ENCODE peak calls at places on chromosome 6, in five cellular contexts. L is HCT116, U is choroid plexus epithelial cell, Z is transverse colon, H is uterus. J is an unnamed sample.

GRCh38 chr6:111230351-111231077 is 143.2 kb downstream of the SLC16A10 start:
- DNase-seq in L (no peak), H (no peak), Z (no peak), U (peak; percentile 90), J (no peak)

GRCh38 chr6:138160329-138161117 is 1.2 kb upstream of the ARFGEF3 start:
- DNase-seq in U (no peak), L (no peak), H (no peak), Z (no peak), J (no peak)

GRCh38 chr6:222468-222867 is 69.8 kb upstream of the DUSP22 start:
- DNase-seq in H (no peak), U (no peak), L (no peak), Z (no peak), J (no peak)

GRCh38 chr6:92737983-92738382 is 681.4 kb downstream of the EPHA7 start:
- DNase-seq in U (no peak), L (no peak), Z (no peak), H (no peak), J (no peak)

GRCh38 chr6:166969390-166970002 is 13.1 kb upstream of the RNASET2 start:
- DNase-seq in L (no peak), Z (no peak), U (peak; percentile 33), H (no peak), J (no peak)

GRCh38 chr6:51049983-51050877 is 231.6 kb downstream of the TFAP2B start:
- DNase-seq in H (no peak), Z (no peak), U (no peak), L (no peak), J (no peak)

GRCh38 chr6:112036088-112036637 is 17.7 kb upstream of the CCN6 start:
- DNase-seq in H (no peak), U (no peak), Z (no peak), L (no peak), J (no peak)

GRCh38 chr6:127102299-127102698 is 16.2 kb upstream of the RSPO3 start:
- DNase-seq in Z (no peak), L (no peak), U (peak; percentile 91), H (no peak), J (no peak)

GRCh38 chr6:36914227-36914794 is 28.6 kb downstream of the C6orf89 start:
- DNase-seq in U (peak; percentile 63), L (peak; percentile 73), H (no peak), Z (peak; percentile 77), J (peak; percentile 67)

GRCh38 chr6:144710207-144710606 is 425.1 kb downstream of the UTRN start:
- DNase-seq in L (no peak), U (peak; percentile 81), Z (no peak), H (no peak), J (no peak)

GRCh38 chr6:108755257-108756240 is 92.7 kb upstream of the ARMC2 start:
- DNase-seq in Z (no peak), U (peak; percentile 28), H (no peak), L (no peak), J (no peak)

GRCh38 chr6:108750801-108751200 is 97.4 kb upstream of the ARMC2 start:
- DNase-seq in Z (no peak), H (no peak), U (no peak), L (no peak), J (no peak)

GRCh38 chr6:108748959-108749358 is 99.3 kb upstream of the ARMC2 start:
- DNase-seq in Z (no peak), L (no peak), U (no peak), H (no peak), J (no peak)

GRCh38 chr6:108752733-108753392 is 95.4 kb upstream of the ARMC2 start:
- DNase-seq in H (no peak), L (no peak), Z (no peak), U (no peak), J (no peak)

GRCh38 chr6:108751851-108752732 is 96.1 kb upstream of the ARMC2 start:
- DNase-seq in L (no peak), H (no peak), Z (no peak), U (no peak), J (no peak)
- TF ChIP-seq CTCF in L (no peak), H (no peak), Z (no peak), U (no peak), J (no peak)

DNA sequence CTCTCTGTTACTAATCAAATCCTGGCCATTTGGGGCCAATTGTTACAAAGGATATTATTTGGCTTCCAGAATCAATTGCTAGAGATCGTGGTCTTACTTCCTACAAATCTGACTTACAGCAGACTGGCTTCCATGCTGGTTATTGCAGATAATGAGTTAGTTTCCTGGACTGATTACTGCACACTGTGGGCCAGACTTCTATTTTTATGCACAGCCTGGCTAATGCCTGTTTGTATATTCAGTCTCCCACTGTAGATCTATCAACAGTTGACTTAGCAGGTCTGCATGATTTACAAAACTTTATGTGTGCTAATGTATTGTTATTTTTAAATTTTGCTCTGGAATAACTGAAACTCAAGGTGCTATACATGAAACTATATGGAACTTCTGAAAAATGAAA is 25.8 kb upstream of the FBXL4 start:
- DNase-seq in Z (no peak), L (no peak), U (no peak), H (no peak), J (no peak)
- TF ChIP-seq CTCF in Z (no peak), L (no peak), U (no peak), H (no peak), J (no peak)

GRCh38 chr6:79246891-79247290 is 12.4 kb upstream of the HMGN3 start:
- DNase-seq in L (no peak), U (no peak), H (no peak), Z (no peak), J (no peak)

GRCh38 chr6:79250559-79250958 is 16.1 kb upstream of the HMGN3 start:
- DNase-seq in U (no peak), L (no peak), H (no peak), Z (no peak), J (no peak)

GRCh38 chr6:79249136-79249535 is 14.7 kb upstream of the HMGN3 start:
- DNase-seq in U (no peak), H (no peak), L (no peak), Z (no peak), J (no peak)

DNA sequence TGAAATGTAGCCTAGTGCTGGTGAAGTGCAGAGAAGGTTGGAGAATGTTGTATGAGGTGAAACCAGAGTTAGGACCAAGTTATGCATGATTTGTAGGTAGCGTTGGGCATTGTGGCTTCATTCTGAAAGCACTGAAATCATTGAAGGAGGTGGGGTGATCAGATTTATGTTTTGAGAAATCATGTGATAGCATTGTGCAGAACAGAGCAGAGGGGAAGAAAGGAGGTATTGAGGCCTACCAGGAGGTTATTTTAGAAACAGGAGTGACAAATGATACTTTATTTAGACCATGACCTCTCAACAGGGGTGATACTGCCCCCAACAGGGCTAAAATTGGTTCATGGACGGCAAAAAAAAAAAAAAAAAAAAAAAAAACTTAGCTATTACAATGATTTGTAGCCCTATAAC is 15.6 kb upstream of the HMGN3 start:
- DNase-seq in Z (no peak), H (no peak), U (no peak), L (no peak), J (no peak)
- TF ChIP-seq CTCF in Z (no peak), H (no peak), U (no peak), L (peak; percentile 12), J (peak; percentile 30)

DNA sequence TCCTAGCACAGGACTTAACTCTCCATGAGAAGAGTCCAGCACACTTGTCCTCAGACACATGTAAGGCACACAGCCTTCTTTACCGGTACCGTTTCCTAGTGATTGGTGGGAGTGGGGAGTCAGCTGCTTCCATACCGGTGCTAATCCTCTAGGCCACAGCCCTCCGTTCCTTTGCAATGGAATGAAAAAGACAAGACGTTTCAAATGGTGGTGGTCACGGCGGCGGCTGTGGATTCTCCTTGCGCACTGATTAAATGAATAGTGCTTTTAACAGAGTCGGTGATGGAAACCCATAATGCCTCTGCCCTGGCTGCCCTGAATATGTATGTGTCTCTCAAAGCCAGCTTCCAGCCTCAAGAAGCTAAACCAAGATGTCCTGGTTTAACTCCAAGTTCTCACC is 34.8 kb upstream of the GABRR1 start:
- DNase-seq in Z (no peak), U (no peak), H (no peak), L (no peak), J (no peak)
- TF ChIP-seq CTCF in Z (no peak), U (no peak), H (no peak), L (no peak), J (no peak)

GRCh38 chr6:99589907-99590493 is 16.6 kb upstream of the PRDM13 start:
- DNase-seq in H (no peak), U (no peak), Z (no peak), L (no peak), J (no peak)

GRCh38 chr6:99590728-99591672 is 15.6 kb upstream of the PRDM13 start:
- DNase-seq in Z (no peak), U (no peak), H (no peak), L (no peak), J (no peak)

GRCh38 chr6:99587792-99588191 is 18.8 kb upstream of the PRDM13 start:
- DNase-seq in H (no peak), L (no peak), U (no peak), Z (no peak), J (no peak)

GRCh38 chr6:99589290-99589672 is 17.4 kb upstream of the PRDM13 start:
- DNase-seq in Z (no peak), H (no peak), L (no peak), U (no peak), J (peak; percentile 9)

GRCh38 chr6:99588618-99589289 is 17.9 kb upstream of the PRDM13 start:
- DNase-seq in L (no peak), Z (peak; percentile 78), U (peak; percentile 51), H (peak; percentile 46), J (peak; percentile 72)
- TF ChIP-seq CTCF in L (no peak), Z (peak; percentile 47), U (peak; percentile 38), H (peak; percentile 39), J (no peak)

GRCh38 chr6:168819546-168819945 is 378.6 kb downstream of the SMOC2 start:
- DNase-seq in H (no peak), L (no peak), Z (no peak), U (no peak), J (no peak)

GRCh38 chr6:168817558-168818159 is 376.7 kb downstream of the SMOC2 start:
- DNase-seq in H (no peak), U (no peak), Z (no peak), L (no peak), J (no peak)

GRCh38 chr6:168815229-168815628 is 374.2 kb downstream of the SMOC2 start:
- DNase-seq in L (peak; percentile 4), H (no peak), U (no peak), Z (no peak), J (no peak)
- TF ChIP-seq CTCF in L (no peak), H (no peak), U (peak; percentile 6), Z (no peak), J (peak; percentile 38)

DNA sequence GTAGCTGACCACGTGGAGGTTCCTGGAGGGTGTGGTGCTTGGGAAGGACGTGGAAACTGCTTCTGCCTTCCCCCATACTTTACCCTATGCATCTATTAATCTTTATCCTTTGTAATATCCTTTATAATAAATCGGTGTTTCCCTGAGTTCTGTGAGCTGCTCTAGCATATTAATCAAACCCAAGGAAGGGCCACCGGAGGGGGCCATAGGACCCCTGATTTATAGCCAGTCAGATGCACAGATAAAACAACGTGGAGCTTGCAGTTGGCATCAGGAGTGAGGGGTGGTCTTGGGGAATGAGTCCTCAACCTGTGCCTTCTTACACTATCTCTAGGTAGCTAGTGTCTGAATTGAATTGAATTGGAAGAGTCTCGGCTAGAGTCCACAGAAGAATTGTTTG is 36.5 kb upstream of the TFAP2A start:
- DNase-seq in L (no peak), Z (no peak), H (no peak), U (no peak), J (no peak)
- TF ChIP-seq CTCF in L (peak; percentile 11), Z (no peak), H (no peak), U (no peak), J (no peak)